ENCODE peak calls at places on chromosomes 16 and 17, in nine cellular contexts. K is BJ, P is B cell, X is progenitor cell of endocrine pancreas, M is WTC11, A is tibial nerve, I is GM12865, Q is GM13977, F is foreskin fibroblast. L is an unnamed sample.

GRCh38 chr16:70468776-70469525 is 14.6 kb downstream of the FCSK start:
- DNase-seq in F (no peak), M (no peak), X (no peak), Q (no peak), K (no peak), A (no peak), I (no peak), P (no peak), L (no peak)

GRCh38 chr17:76354747-76355310 is 1.1 kb upstream of the PRPSAP1 start:
- DNase-seq in X (no peak), M (no peak), P (no peak), Q (no peak), A (no peak), F (no peak), K (no peak), I (no peak), L (no peak)

GRCh38 chr17:65656390-65657250 is 95.2 kb upstream of the AXIN2 start:
- DNase-seq in X (no peak), K (no peak), P (no peak), M (no peak), Q (peak), I (peak), A (no peak), F (no peak), L (no peak)

GRCh38 chr17:29376667-29377268 is 13.4 kb upstream of the TAOK1 start:
- DNase-seq in P (no peak), F (peak), I (no peak), A (no peak), M (no peak), X (no peak), Q (no peak), K (peak), L (peak)

GRCh38 chr17:28545787-28546415 is 6.5 kb downstream of the UNC119 start:
- DNase-seq in X (no peak), F (no peak), P (no peak), I (no peak), A (no peak), K (no peak), M (no peak), Q (no peak), L (no peak)

GRCh38 chr17:58120195-58120822 is 27.9 kb upstream of the OR4D1 start:
- DNase-seq in A (no peak), F (peak), X (peak), I (peak), M (peak), P (no peak), Q (peak), K (no peak), L (peak)

GRCh38 chr16:754208-755097 is 6.1 kb upstream of the MSLN start:
- DNase-seq in Q (no peak), X (no peak), F (no peak), M (no peak), K (no peak), P (no peak), I (no peak), A (no peak), L (no peak)

GRCh38 chr17:57552114-57552601 is 192.9 kb downstream of the CCDC182 start:
- DNase-seq in F (no peak), X (no peak), M (peak), I (peak), Q (peak), K (no peak), A (no peak), P (peak), L (peak)

GRCh38 chr17:37088459-37088858 is 139.7 kb downstream of the AATF start:
- DNase-seq in K (no peak), M (no peak), F (no peak), Q (peak), A (no peak), I (no peak), X (no peak), P (no peak), L (no peak)

GRCh38 chr16:82047374-82047773 is 12.3 kb downstream of the HSD17B2 start:
- DNase-seq in K (no peak), X (no peak), Q (no peak), P (no peak), F (no peak), A (no peak), I (no peak), M (no peak), L (no peak)

GRCh38 chr17:42121066-42121769 is at the start of gene KAT2A:
- DNase-seq in M (peak), F (peak), K (no peak), I (peak), A (peak), X (peak), P (peak), Q (peak), L (peak)

GRCh38 chr17:64457156-64457555 is 8.2 kb downstream of the MILR1 start:
- DNase-seq in X (no peak), K (no peak), A (no peak), Q (no peak), P (no peak), M (no peak), F (peak), I (peak), L (peak)

GRCh38 chr17:41522301-41523224 is 3.9 kb upstream of the KRT15 start:
- DNase-seq in F (no peak), A (no peak), X (no peak), P (no peak), Q (no peak), I (no peak), M (no peak), K (no peak), L (no peak)

GRCh38 chr17:67831268-67831667 is 6.0 kb downstream of the BPTF start:
- DNase-seq in X (no peak), A (no peak), Q (no peak), I (no peak), F (no peak), M (no peak), P (no peak), K (no peak), L (no peak)

GRCh38 chr16:58960034-58960433 is 225.9 kb upstream of the GOT2 start:
- DNase-seq in F (no peak), I (no peak), K (no peak), X (no peak), P (no peak), M (no peak), A (no peak), Q (no peak), L (no peak)

GRCh38 chr16:25013751-25014499 is 1.2 kb downstream of the ARHGAP17 start:
- DNase-seq in I (peak), X (no peak), A (no peak), K (no peak), P (no peak), Q (peak), F (no peak), M (no peak), L (no peak)

GRCh38 chr17:75645501-75645888 is 12.3 kb downstream of the SMIM5 start:
- DNase-seq in P (no peak), F (no peak), K (no peak), Q (no peak), M (no peak), X (no peak), I (no peak), A (no peak), L (no peak)

GRCh38 chr16:35410438-35410837 is 1951.0 kb downstream of the TP53TG3F start:
- DNase-seq in Q (no peak), F (no peak), P (no peak), K (no peak), X (no peak), A (no peak), I (no peak), M (no peak), L (no peak)

GRCh38 chr17:4643676-4644075 is 2.2 kb upstream of the ALOX15 start:
- DNase-seq in X (no peak), K (no peak), Q (no peak), P (no peak), M (no peak), F (no peak), I (no peak), A (no peak), L (no peak)

GRCh38 chr16:14462811-14463210 is 167.2 kb downstream of the PARN start:
- DNase-seq in I (no peak), F (peak), K (no peak), X (no peak), A (no peak), Q (no peak), P (no peak), M (no peak), L (peak)

GRCh38 chr16:66578596-66579531 is at the start of gene CMTM2:
- DNase-seq in F (no peak), X (no peak), K (no peak), Q (peak), A (no peak), I (no peak), P (no peak), M (peak), L (no peak)

GRCh38 chr16:85928411-85928820 is 29.5 kb downstream of the IRF8 start:
- DNase-seq in I (no peak), X (no peak), F (peak), M (no peak), A (peak), Q (no peak), P (no peak), K (peak), L (peak)

GRCh38 chr17:69898606-69899005 is 176.4 kb upstream of the KCNJ16 start:
- DNase-seq in P (no peak), M (no peak), I (no peak), Q (no peak), F (no peak), X (no peak), K (no peak), A (no peak), L (peak)

GRCh38 chr16:4895366-4895765 is 41.6 kb downstream of the PPL start:
- DNase-seq in K (no peak), X (no peak), A (no peak), M (no peak), Q (no peak), P (no peak), I (no peak), F (no peak), L (no peak)

GRCh38 chr17:6575596-6575988 is 19.2 kb upstream of the PITPNM3 start:
- DNase-seq in X (no peak), I (no peak), P (no peak), A (no peak), Q (no peak), F (no peak), M (no peak), K (no peak), L (no peak)

GRCh38 chr16:84905965-84906460 is 86.2 kb downstream of the CRISPLD2 start:
- DNase-seq in X (no peak), I (no peak), A (no peak), P (no peak), F (no peak), K (no peak), M (no peak), Q (no peak), L (no peak)

GRCh38 chr16:88045820-88046303 is 94.6 kb downstream of the BANP start:
- DNase-seq in F (no peak), Q (peak), P (peak), K (no peak), A (no peak), I (peak), M (no peak), X (no peak), L (no peak)

GRCh38 chr16:86281435-86281834 is 228.9 kb upstream of the FOXF1 start:
- DNase-seq in Q (no peak), F (no peak), P (no peak), I (no peak), K (no peak), X (no peak), A (no peak), M (no peak), L (no peak)

GRCh38 chr17:58503876-58504275 is 10.6 kb downstream of the MTMR4 start:
- DNase-seq in X (no peak), P (no peak), F (no peak), A (no peak), Q (no peak), K (no peak), M (no peak), I (no peak), L (no peak)

GRCh38 chr17:50203589-50204345 is 2.3 kb upstream of the COL1A1 start:
- DNase-seq in I (no peak), A (no peak), K (peak), F (peak), Q (no peak), M (no peak), P (no peak), X (no peak), L (peak)

GRCh38 chr17:81161972-81162371 is 3.3 kb upstream of the PVALEF start:
- DNase-seq in X (no peak), P (no peak), K (no peak), M (no peak), F (no peak), I (no peak), Q (no peak), A (no peak), L (no peak)

GRCh38 chr17:66507103-66507923 is 204.9 kb downstream of the PRKCA start:
- DNase-seq in P (no peak), X (no peak), A (no peak), Q (no peak), K (no peak), F (peak), I (no peak), M (no peak), L (peak)

GRCh38 chr17:32261937-32262510 is 3.6 kb upstream of the RHBDL3 start:
- DNase-seq in I (no peak), K (no peak), A (no peak), P (no peak), F (no peak), X (no peak), Q (no peak), M (no peak), L (no peak)

GRCh38 chr17:77957869-77958715 is at the start of gene TNRC6C:
- DNase-seq in A (peak), Q (peak), I (peak), M (peak), F (peak), X (peak), K (peak), P (peak), L (peak)
- TF ChIP-seq CTCF in A (peak), Q (no peak), I (no peak), M (no peak), F (no peak), X (no peak), K (peak), P (no peak), L (no peak)

DNA sequence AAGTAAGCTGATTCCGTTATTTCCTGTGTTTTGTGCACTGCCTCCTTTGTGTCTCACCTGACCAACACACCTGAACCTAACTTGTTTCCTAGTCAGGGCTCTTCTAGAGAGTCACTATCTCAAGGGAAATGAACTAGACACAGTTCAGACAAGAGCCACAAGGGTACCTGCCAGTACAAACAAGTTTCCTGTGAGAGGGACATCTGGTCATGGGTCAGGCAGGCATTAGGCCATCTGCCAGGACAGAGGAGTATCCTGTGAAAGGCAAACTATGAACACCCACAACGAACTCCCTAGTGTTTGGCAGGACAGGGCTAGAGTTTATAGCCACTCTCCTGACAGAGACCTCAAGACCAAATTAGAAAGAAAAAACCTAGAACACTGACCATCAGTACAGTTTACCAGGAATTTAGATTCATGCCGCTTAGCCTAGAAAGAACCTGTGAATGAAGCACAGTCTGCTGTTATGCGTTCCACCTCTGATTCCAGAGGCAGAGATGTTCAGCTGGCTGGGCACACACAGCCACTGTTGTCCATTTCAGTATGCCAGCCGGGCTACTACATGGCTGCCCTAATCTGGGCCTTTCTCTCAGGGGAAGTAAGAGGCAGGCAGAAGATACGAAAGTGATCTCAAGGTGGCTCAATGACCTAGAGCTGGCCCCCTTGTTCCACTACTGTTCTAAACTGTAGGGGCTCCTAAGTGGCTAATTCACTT is 20.7 kb upstream of the GLG1 start:
- DNase-seq in I (no peak), P (no peak), X (no peak), A (no peak), Q (no peak), M (no peak), K (no peak), F (no peak), L (peak)
- TF ChIP-seq CTCF in I (no peak), P (no peak), X (no peak), A (no peak), Q (no peak), M (no peak), K (no peak), F (no peak), L (no peak)

GRCh38 chr16:74449470-74449869 is 28.2 kb upstream of the CLEC18B start:
- DNase-seq in K (no peak), A (peak), Q (no peak), P (no peak), I (no peak), X (no peak), M (no peak), F (peak), L (peak)
- TF ChIP-seq CTCF in K (peak), A (no peak), Q (no peak), P (no peak), I (no peak), X (no peak), M (no peak), F (peak), L (peak)

GRCh38 chr16:11297492-11298142 is 16.5 kb upstream of the PRM1 start:
- DNase-seq in F (peak), K (peak), X (peak), A (peak), Q (peak), I (peak), P (peak), M (peak), L (peak)

GRCh38 chr16:11296706-11297491 is 15.8 kb upstream of the PRM1 start:
- DNase-seq in P (no peak), I (peak), A (no peak), K (no peak), Q (no peak), X (no peak), F (no peak), M (no peak), L (no peak)

GRCh38 chr16:11296351-11296705 is 15.2 kb upstream of the PRM1 start:
- DNase-seq in Q (no peak), I (no peak), X (no peak), P (no peak), M (no peak), F (no peak), K (no peak), A (no peak), L (no peak)

GRCh38 chr16:11299865-11300559 is 18.9 kb upstream of the PRM1 start:
- DNase-seq in X (no peak), K (no peak), I (peak), M (no peak), A (no peak), F (no peak), P (no peak), Q (no peak), L (no peak)

GRCh38 chr16:11298143-11298900 is 17.2 kb upstream of the PRM1 start:
- DNase-seq in X (no peak), F (no peak), I (peak), P (no peak), K (no peak), Q (no peak), A (no peak), M (no peak), L (no peak)
- TF ChIP-seq CTCF in X (no peak), F (no peak), I (no peak), P (no peak), K (no peak), Q (no peak), A (no peak), M (no peak), L (no peak)

GRCh38 chr17:62727916-62728672 is 80.0 kb downstream of the MARCHF10 start:
- DNase-seq in P (no peak), F (no peak), Q (no peak), M (no peak), K (no peak), A (no peak), X (no peak), I (peak), L (no peak)
- TF ChIP-seq CTCF in P (no peak), F (no peak), Q (no peak), M (no peak), K (no peak), A (no peak), X (no peak), I (no peak), L (no peak)

DNA sequence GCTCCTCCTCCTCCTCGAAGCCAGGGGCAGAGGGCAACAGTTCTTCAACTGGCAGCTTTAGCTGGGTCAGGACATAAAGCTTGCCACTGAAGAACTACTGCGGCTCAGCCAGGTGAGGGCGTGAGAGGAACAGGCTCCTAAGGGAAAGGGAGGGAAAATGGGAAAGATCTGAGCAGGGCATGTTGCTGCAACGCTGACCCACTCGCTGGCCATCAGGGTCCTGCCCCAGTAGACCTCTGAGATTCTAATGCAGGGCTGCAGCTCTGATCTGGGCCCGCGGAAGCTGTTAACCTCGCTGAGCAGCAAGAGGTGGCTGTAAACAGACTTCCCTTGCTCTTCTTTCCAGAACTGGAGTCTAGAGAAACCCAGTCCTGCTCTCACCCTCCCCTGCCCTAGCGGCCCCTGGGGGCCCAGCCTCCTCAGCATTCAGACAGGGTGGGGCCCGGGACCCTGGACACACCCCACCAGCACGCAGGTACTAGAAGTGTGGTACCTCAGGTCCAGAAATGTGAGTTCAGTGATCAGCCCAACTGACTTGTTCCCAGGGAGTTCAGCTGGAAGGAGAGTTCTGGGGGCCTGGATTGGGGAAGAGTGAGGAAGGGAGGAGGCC is 3.8 kb upstream of the TLCD2 start:
- DNase-seq in F (peak), Q (no peak), X (peak), P (no peak), K (no peak), M (peak), I (no peak), A (no peak), L (peak)
- TF ChIP-seq CTCF in F (peak), Q (peak), X (peak), P (no peak), K (peak), M (no peak), I (peak), A (no peak), L (peak)